ENCODE peak calls at places on chromosomes 3 and 15, in nine cellular contexts. V is mammary epithelial cell; S is body of pancreas; X is CD8-positive, alpha-beta T cell; M is neural progenitor cell; T is uterus; U is heart right ventricle; L is fibroblast of lung; B is adrenal gland. P is an unnamed sample.

GRCh38 chr15:74664028-74664616 is 31.7 kb downstream of the EDC3 start:
- DNase-seq in V (peak; percentile 23), U (peak; percentile 23), T (peak; percentile 33), M (no peak), S (peak; percentile 63), B (no peak), L (peak; percentile 49), X (no peak), P (no peak)

GRCh38 chr3:110749006-110749405 is 322.6 kb upstream of the NECTIN3 start:
- DNase-seq in B (no peak), U (no peak), L (no peak), X (no peak), V (no peak), S (no peak), T (no peak), M (no peak), P (no peak)

GRCh38 chr3:174488527-174488926 is 370.6 kb upstream of the NAALADL2 start:
- DNase-seq in M (no peak), X (no peak), U (no peak), V (no peak), S (no peak), L (peak; percentile 40), T (no peak), B (no peak), P (no peak)

GRCh38 chr15:94083467-94083991 is 147.8 kb upstream of the MCTP2 start:
- DNase-seq in M (no peak), L (peak; percentile 89), S (no peak), V (no peak), U (no peak), B (no peak), X (no peak), T (peak; percentile 81), P (peak; percentile 5)

GRCh38 chr3:195909645-195910498 is 1.5 kb upstream of the TNK2 start:
- DNase-seq in T (peak; percentile 87), U (peak; percentile 89), L (peak; percentile 72), B (peak; percentile 88), S (peak; percentile 89), X (peak; percentile 85), M (peak; percentile 88), V (peak; percentile 80), P (no peak)

GRCh38 chr3:78988324-78988723 is 779.5 kb downstream of the ROBO1 start:
- DNase-seq in B (no peak), X (no peak), S (no peak), T (no peak), M (no peak), L (peak; percentile 28), V (no peak), U (no peak), P (no peak)

GRCh38 chr3:196634224-196634623 is 5.3 kb upstream of the NRROS start:
- DNase-seq in M (no peak), L (no peak), S (no peak), X (no peak), T (no peak), V (no peak), U (no peak), B (no peak), P (no peak)

GRCh38 chr3:134366928-134367352 is 7.3 kb downstream of the AMOTL2 start:
- DNase-seq in M (no peak), V (no peak), T (no peak), S (peak; percentile 52), L (no peak), B (no peak), X (no peak), U (peak; percentile 66), P (no peak)

GRCh38 chr3:40073310-40074007 is 236.0 kb upstream of the EIF1B start:
- DNase-seq in U (no peak), X (no peak), B (no peak), T (no peak), V (no peak), L (no peak), M (no peak), S (no peak), P (no peak)

GRCh38 chr3:117018622-117019021 is 309.0 kb downstream of the TUSC7 start:
- DNase-seq in X (no peak), S (no peak), T (no peak), V (no peak), L (no peak), M (no peak), B (no peak), U (no peak), P (no peak)

GRCh38 chr15:100873029-100873677 is 6.5 kb upstream of the ALDH1A3 start:
- DNase-seq in S (peak; percentile 85), B (peak; percentile 66), T (peak; percentile 84), U (no peak), L (peak; percentile 74), V (peak; percentile 85), X (no peak), M (peak; percentile 73), P (peak; percentile 47)

GRCh38 chr3:77065750-77066149 is 25.9 kb downstream of the ROBO2 start:
- DNase-seq in T (no peak), V (no peak), X (no peak), M (no peak), S (no peak), U (no peak), B (no peak), L (no peak), P (no peak)

GRCh38 chr3:45123841-45124269 is 22.3 kb downstream of the CDCP1 start:
- DNase-seq in T (peak; percentile 82), X (no peak), U (no peak), M (peak; percentile 29), V (peak; percentile 98), L (peak; percentile 96), B (no peak), S (no peak), P (peak; percentile 66)

DNA sequence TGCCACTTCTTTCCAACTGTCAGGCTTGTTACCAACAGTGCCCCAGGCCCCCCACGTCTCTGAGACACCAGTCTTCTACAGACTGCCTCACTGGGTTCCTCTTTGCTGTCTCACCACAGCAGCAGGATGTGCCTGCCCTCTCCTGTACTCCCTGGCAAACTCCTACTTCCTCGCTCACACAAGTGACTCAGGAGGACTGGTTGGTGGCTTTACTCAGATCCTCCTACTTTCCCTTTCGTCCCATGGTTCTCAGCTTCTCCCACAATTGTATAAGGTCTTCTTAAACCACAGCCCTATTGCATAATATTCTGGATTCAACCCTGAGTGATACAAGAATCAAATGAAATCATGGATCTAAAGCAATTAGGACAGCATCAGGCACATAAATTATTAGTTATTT is 246.6 kb upstream of the PROK2 start:
- DNase-seq in V (peak; percentile 79), U (no peak), T (no peak), M (no peak), X (no peak), L (peak; percentile 51), B (no peak), S (no peak), P (no peak)
- TF ChIP-seq CTCF in V (peak; percentile 24), U (no peak), T (no peak), M (no peak), X (no peak), L (no peak), B (no peak), S (no peak), P (no peak)

DNA sequence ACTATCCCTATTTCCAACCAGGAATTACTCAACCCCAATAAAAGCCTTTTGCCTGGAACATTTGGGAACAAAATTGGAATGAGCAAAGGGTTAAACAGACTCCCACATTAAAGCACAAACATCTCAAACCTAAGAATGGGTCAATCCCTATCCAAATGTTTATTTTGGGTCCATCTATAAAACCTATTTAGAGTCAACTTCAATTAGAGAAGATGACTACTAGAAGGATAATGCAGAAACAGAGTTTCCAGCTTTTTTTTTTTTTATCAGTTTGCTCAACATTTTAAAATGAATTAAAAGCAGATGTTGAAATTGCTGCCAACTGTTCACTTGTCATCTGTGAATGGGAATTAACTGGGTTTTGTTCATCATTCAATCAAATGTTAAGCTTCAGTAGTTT is 4.1 kb upstream of the TBC1D23 start:
- DNase-seq in M (peak; percentile 14), V (no peak), T (no peak), S (no peak), B (no peak), X (no peak), L (peak; percentile 36), U (no peak), P (no peak)
- H3K4me3 ChIP-seq in M (no peak overlapping the region), V (no peak overlapping the region), T (no peak overlapping the region), S (no peak overlapping the region), B (no peak overlapping the region), X (no peak overlapping the region), L (no peak overlapping the region), U (no peak overlapping the region), P (no peak overlapping the region)

DNA sequence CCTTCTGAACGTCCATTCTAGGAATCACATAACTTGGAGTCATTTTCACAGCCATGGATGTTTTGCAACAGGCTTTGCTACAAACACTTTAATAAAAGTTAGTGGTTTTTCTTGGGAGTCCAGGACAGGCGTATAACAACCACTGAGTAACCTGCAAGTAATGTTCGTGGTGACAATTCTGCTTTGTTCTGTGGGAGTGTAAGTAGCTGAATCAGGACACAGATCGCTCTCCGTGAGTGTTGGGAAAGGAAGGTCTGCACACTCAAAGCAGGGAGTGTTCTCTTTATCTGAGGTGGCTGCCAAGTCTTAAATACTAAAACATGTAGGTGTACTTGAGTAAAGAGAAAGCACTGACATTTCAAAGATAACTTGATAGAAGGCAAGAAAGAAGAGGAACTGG is 7.9 kb upstream of the BNC1 start:
- DNase-seq in X (no peak), U (no peak), B (no peak), L (peak; percentile 87), S (no peak), T (no peak), V (peak; percentile 92), M (no peak), P (peak; percentile 39)
- H3K27me3 ChIP-seq in X (peaks cover 3% of the 10 kb centered on the region), U (peaks cover 24% of the 10 kb centered on the region), B (peaks cover 15% of the 10 kb centered on the region), L (no peaks in the 10 kb centered on the region), S (no peaks in the 10 kb centered on the region), T (no peaks in the 10 kb centered on the region), V (no peaks in the 10 kb centered on the region), M (peaks cover 10% of the 10 kb centered on the region), P (no peaks in the 10 kb centered on the region)

GRCh38 chr3:158314426-158315357 is 204.8 kb downstream of the RSRC1 start:
- DNase-seq in L (no peak), S (no peak), X (no peak), V (no peak), M (no peak), T (no peak), B (no peak), U (no peak), P (no peak)

GRCh38 chr3:158308533-158308932 is 198.6 kb downstream of the RSRC1 start:
- DNase-seq in M (no peak), X (no peak), V (no peak), U (no peak), B (no peak), S (no peak), L (no peak), T (no peak), P (no peak)

GRCh38 chr3:158312560-158313141 is 202.8 kb downstream of the RSRC1 start:
- DNase-seq in L (peak; percentile 7), V (no peak), B (no peak), M (no peak), U (no peak), X (no peak), S (no peak), T (no peak), P (no peak)

DNA sequence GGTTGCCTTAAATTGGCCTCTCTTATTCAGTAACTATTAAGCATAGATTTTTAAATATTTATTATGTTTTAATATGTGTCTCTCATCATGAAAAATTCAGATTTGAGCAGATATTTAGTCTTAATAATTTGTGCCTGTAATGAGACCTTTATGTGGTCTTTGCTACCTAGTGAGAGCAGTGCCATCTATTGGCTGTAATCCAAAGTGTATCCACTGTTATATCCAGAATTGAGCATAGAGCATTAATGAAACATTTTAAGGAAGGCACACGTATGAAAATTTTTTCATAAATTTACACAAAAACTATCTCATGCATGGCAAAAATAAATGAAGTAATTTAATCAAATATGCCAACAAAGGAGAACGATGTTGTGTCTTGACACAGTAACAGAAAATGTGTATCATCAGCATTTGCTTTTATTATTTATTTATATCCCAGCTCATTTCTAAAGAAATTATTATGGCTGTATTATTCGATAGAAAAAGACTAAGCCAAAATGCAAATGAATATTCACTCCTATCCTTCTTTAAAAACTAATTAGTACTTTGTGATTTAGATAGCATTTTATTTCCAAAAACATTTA is 203.5 kb downstream of the RSRC1 start:
- DNase-seq in L (peak; percentile 15), T (no peak), B (no peak), M (peak; percentile 27), V (peak; percentile 32), X (no peak), U (no peak), S (no peak), P (no peak)
- TF ChIP-seq CTCF in L (no peak), T (no peak), B (peak; percentile 11), M (peak; percentile 74), V (peak; percentile 49), X (no peak), U (peak; percentile 39), S (no peak), P (peak; percentile 26)